ENCODE peak calls at places on chromosomes 2 and 18, in eight cellular contexts. P, V, H, S, K, D, O and U are unnamed samples.

GRCh38 chr2:114049280-114049679 is 159.4 kb downstream of the ACTR3 start:
- DNase-seq in K (no peak), V (no peak), D (no peak), H (no peak), O (no peak), P (no peak), S (no peak), U (no peak)

GRCh38 chr18:2894841-2895370 is 48.1 kb downstream of the EMILIN2 start:
- DNase-seq in P (no peak), K (no peak), D (no peak), O (no peak), H (no peak), S (peak), V (no peak), U (peak)

GRCh38 chr2:40160730-40161129 is 291.2 kb downstream of the SLC8A1 start:
- DNase-seq in H (no peak), K (no peak), D (no peak), O (no peak), V (no peak), S (no peak), P (no peak), U (no peak)

GRCh38 chr2:172350844-172351480 is 76.4 kb upstream of the ITGA6 start:
- DNase-seq in D (no peak), O (peak), K (no peak), V (no peak), S (no peak), P (no peak), H (no peak), U (no peak)

GRCh38 chr2:201298462-201298861 is 38.1 kb downstream of the CASP8 start:
- DNase-seq in S (no peak), O (no peak), P (no peak), V (no peak), D (no peak), H (no peak), K (no peak), U (no peak)

GRCh38 chr18:12347895-12348294 is 29.1 kb downstream of the AFG3L2 start:
- DNase-seq in K (no peak), O (no peak), D (no peak), H (no peak), P (no peak), S (no peak), V (no peak), U (no peak)

GRCh38 chr2:157901325-157901724 is 25.2 kb upstream of the ACVR1 start:
- DNase-seq in K (no peak), D (no peak), O (no peak), H (no peak), P (no peak), S (peak), V (no peak), U (no peak)

GRCh38 chr2:236775521-236775920 is 205.9 kb downstream of the ACKR3 start:
- DNase-seq in P (no peak), K (no peak), O (no peak), D (no peak), V (no peak), H (no peak), S (no peak), U (no peak)

GRCh38 chr18:53850918-53851317 is 373.6 kb downstream of the MBD2 start:
- DNase-seq in D (no peak), O (no peak), S (no peak), P (no peak), K (no peak), V (no peak), H (no peak), U (no peak)

GRCh38 chr18:54878057-54878661 is 49.9 kb downstream of the RAB27B start:
- DNase-seq in D (no peak), V (no peak), O (no peak), S (no peak), P (no peak), K (no peak), H (no peak), U (no peak)

GRCh38 chr2:101349893-101350662 is 37.2 kb downstream of the CREG2 start:
- DNase-seq in O (no peak), K (no peak), S (peak), V (no peak), H (no peak), P (peak), D (no peak), U (no peak)

GRCh38 chr2:198141726-198142125 is 337.3 kb downstream of the PLCL1 start:
- DNase-seq in H (no peak), V (no peak), K (no peak), O (no peak), D (no peak), S (no peak), P (no peak), U (no peak)

GRCh38 chr2:205660521-205661124 is 21.7 kb upstream of the NRP2 start:
- DNase-seq in V (peak), D (peak), P (no peak), O (no peak), S (no peak), K (no peak), H (no peak), U (no peak)

GRCh38 chr2:10149684-10150083 is 27.1 kb downstream of the RRM2 start:
- DNase-seq in P (no peak), D (no peak), H (no peak), V (no peak), S (no peak), O (no peak), K (no peak), U (no peak)

GRCh38 chr2:68505603-68506159 is 38.3 kb downstream of the APLF start:
- DNase-seq in P (no peak), O (no peak), S (no peak), V (no peak), K (no peak), D (no peak), H (no peak), U (no peak)

GRCh38 chr18:23893653-23894052 is 120.9 kb upstream of the TTC39C start:
- DNase-seq in D (no peak), P (no peak), K (no peak), S (no peak), O (no peak), H (no peak), V (no peak), U (no peak)

GRCh38 chr18:34933880-34934689 is 107.1 kb upstream of the MAPRE2 start:
- DNase-seq in H (no peak), S (no peak), K (no peak), D (no peak), P (no peak), O (no peak), V (no peak), U (no peak)

GRCh38 chr2:199382091-199382490 is 75.6 kb downstream of the SATB2 start:
- DNase-seq in P (no peak), H (no peak), O (no peak), K (no peak), D (no peak), S (no peak), V (no peak), U (no peak)

GRCh38 chr2:102619414-102620319 is at the start of gene SLC9A2:
- DNase-seq in O (peak), K (no peak), D (peak), V (peak), H (no peak), S (no peak), P (no peak), U (peak)

GRCh38 chr2:191612496-191612895 is 65.4 kb upstream of the NABP1 start:
- DNase-seq in H (no peak), O (no peak), V (no peak), S (no peak), P (no peak), D (no peak), K (no peak), U (no peak)

GRCh38 chr2:65390134-65390533 is 42.3 kb downstream of the SPRED2 start:
- DNase-seq in O (peak), S (no peak), V (peak), K (no peak), D (no peak), P (no peak), H (peak), U (no peak)

GRCh38 chr2:237685408-237685807 is 58.0 kb downstream of the LRRFIP1 start:
- DNase-seq in S (peak), H (no peak), O (no peak), K (no peak), V (no peak), D (no peak), P (peak), U (no peak)

GRCh38 chr2:128162266-128162665 is 71.3 kb downstream of the UGGT1 start:
- DNase-seq in O (no peak), V (no peak), H (no peak), S (no peak), K (no peak), P (no peak), D (no peak), U (no peak)

GRCh38 chr2:237758165-237758564 is 40.4 kb upstream of the RBM44 start:
- DNase-seq in P (no peak), D (no peak), V (no peak), O (no peak), K (no peak), H (no peak), S (no peak), U (no peak)

GRCh38 chr2:177908182-177908581 is 164.4 kb downstream of the PDE11A start:
- DNase-seq in P (no peak), K (no peak), H (no peak), V (no peak), S (peak), D (no peak), O (no peak), U (no peak)

GRCh38 chr2:112606567-112606966 is 22.2 kb downstream of the CHCHD5 start:
- DNase-seq in O (no peak), K (no peak), S (no peak), D (no peak), P (no peak), H (no peak), V (peak), U (no peak)

GRCh38 chr18:42936289-42936688 is 179.2 kb downstream of the RIT2 start:
- DNase-seq in H (peak), K (no peak), D (no peak), O (no peak), S (no peak), P (no peak), V (no peak), U (no peak)

GRCh38 chr2:130877258-130877657 is 40.5 kb downstream of the ARHGEF4 start:
- DNase-seq in H (no peak), K (no peak), P (no peak), O (no peak), D (no peak), V (no peak), S (no peak), U (peak)

GRCh38 chr18:26655614-26656400 is 107.5 kb upstream of the KCTD1 start:
- DNase-seq in O (peak), D (peak), K (no peak), S (no peak), H (no peak), P (no peak), V (peak), U (peak)
- TF ChIP-seq EP300 in O (no peak), D (no peak), K (no peak), S (no peak), H (no peak), P (no peak), V (no peak), U (no peak)

GRCh38 chr2:122542646-122543045 is 787.2 kb downstream of the TSN start:
- DNase-seq in V (no peak), O (no peak), K (no peak), D (no peak), H (no peak), S (no peak), P (no peak), U (no peak)
- TF ChIP-seq POLR2AphosphoS5 in V (no peak), O (no peak), K (no peak), D (no peak), H (no peak), S (no peak), P (no peak), U (no peak)

DNA sequence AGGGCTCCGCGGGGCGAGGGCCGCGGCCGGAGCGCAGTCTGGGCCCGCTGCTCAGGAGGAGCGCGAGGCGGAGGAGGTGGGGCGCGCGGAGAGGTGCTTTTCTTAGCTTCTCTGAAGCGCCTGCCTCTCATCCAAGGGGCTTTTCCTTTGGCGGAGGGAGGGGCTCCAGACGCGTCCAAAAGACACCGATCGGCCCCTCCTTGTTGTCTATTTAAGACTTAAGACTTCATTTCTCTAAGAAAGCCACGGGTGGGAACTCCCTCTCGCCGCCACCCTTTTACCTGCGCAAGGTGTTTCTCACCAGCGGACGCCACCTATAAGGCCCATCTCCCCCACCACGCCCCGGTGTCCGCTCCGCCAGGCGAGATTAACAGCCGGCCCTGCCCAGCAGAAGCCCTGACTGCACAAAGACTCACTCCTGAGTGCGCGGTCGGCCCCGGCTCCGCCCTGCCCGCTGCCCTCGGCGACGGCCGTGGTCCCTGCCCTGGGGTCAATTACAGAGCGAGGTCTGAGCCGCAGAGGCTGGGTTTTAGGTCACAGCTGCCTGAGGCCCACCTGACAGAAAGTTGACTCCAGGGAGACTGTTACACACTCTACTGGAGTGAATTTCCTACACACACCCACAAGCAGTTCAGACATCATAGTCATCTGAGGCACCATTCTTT is at the start of gene DSC2:
- DNase-seq in P (peak), K (peak), V (peak), O (peak), S (peak), D (peak), H (no peak), U (peak)
- TF ChIP-seq POLR2A in P (peak), K (no peak), V (peak), O (no peak), S (no peak), D (peak), H (no peak), U (peak)

GRCh38 chr2:18961991-18962421 is 372.6 kb upstream of the NT5C1B start:
- DNase-seq in P (no peak), K (no peak), S (no peak), D (no peak), O (no peak), V (no peak), H (no peak), U (no peak)

GRCh38 chr2:18957909-18958308 is 368.5 kb upstream of the NT5C1B start:
- DNase-seq in O (no peak), K (no peak), S (no peak), H (no peak), D (no peak), P (no peak), V (no peak), U (no peak)

GRCh38 chr2:18966131-18966530 is 376.8 kb upstream of the NT5C1B start:
- DNase-seq in O (no peak), V (no peak), D (no peak), S (no peak), K (no peak), P (no peak), H (no peak), U (no peak)

GRCh38 chr2:18959200-18959599 is 369.8 kb upstream of the NT5C1B start:
- DNase-seq in K (no peak), V (no peak), H (no peak), D (no peak), O (no peak), S (no peak), P (no peak), U (no peak)

DNA sequence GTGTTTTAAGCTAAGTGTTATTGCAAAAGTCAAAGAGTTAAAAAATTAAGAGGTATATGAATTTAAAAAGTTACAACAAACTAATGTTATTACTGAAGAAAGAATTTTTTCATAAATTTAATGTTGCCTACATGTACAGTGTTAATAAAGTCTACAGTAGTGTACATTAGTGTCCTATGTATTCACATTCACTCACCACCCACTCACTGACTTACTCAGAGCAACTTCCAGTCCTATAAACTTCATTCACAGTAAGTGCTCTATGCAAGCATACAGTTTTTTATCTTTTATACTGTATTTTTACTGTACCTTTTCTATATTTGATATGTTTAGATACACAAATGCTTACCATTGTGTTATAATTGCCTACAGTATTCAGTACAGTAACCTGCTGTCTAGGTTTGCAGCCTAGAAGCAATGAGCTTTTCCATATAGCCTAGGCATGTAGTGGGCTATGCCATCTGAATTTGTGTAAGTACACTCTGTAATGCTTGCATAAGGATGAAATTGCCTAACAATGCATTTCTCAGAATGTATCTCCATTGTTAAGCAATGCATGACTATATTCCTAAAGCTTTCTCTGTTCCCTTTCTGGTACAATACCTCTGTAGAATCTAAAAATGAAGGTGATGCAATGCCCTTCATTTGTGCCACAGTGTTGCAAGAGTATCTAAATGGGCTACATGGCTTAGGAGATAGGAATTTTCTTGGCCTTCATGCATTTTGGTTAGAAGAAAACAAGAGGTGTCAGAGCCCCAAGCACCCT is 370.8 kb upstream of the NT5C1B start:
- DNase-seq in H (no peak), V (no peak), K (no peak), S (no peak), O (no peak), D (no peak), P (no peak), U (no peak)
- TF ChIP-seq EP300 in H (no peak), V (no peak), K (no peak), S (no peak), O (no peak), D (no peak), P (no peak), U (no peak)

GRCh38 chr2:28904295-28904694 is 9.8 kb downstream of the WDR43 start:
- DNase-seq in O (no peak), K (no peak), V (no peak), D (no peak), P (peak), H (no peak), S (no peak), U (no peak)
- TF ChIP-seq POLR2AphosphoS5 in O (no peak), K (no peak), V (no peak), D (no peak), P (no peak), H (no peak), S (no peak), U (no peak)